ENCODE peak calls at places on chromosome 1, in four cellular contexts. V is ACHN, U is ecto neural progenitor cell, W is dorsolateral prefrontal cortex. K is an unnamed sample.

GRCh38 chr1:162310337-162310736 is 66.3 kb downstream of the SPATA46 start:
- DNase-seq in V (no peak), W (no peak), U (no peak), K (no peak)

GRCh38 chr1:210359255-210359654 is 30.6 kb downstream of the HHAT start:
- DNase-seq in U (no peak), W (no peak), V (no peak), K (no peak)

GRCh38 chr1:50416553-50417453 is 6.4 kb downstream of the DMRTA2 start:
- DNase-seq in V (no peak), U (peak; percentile 52), W (no peak), K (no peak)

GRCh38 chr1:3943123-3943431 is 43.0 kb upstream of the C1orf174 start:
- DNase-seq in V (no peak), U (no peak), W (no peak), K (no peak)

GRCh38 chr1:26838474-26839338 is 12.2 kb downstream of the ZDHHC18 start:
- DNase-seq in W (no peak), V (no peak), U (no peak), K (no peak)

GRCh38 chr1:155016231-155016831 is 13.7 kb downstream of the ZBTB7B start:
- DNase-seq in W (no peak), V (no peak), U (no peak), K (no peak)

GRCh38 chr1:234047113-234047512 is 142.6 kb downstream of the SLC35F3 start:
- DNase-seq in W (no peak), U (no peak), V (no peak), K (no peak)

GRCh38 chr1:205916541-205916940 is 26.7 kb downstream of the SLC26A9 start:
- DNase-seq in V (no peak), U (no peak), W (no peak), K (no peak)

GRCh38 chr1:56450004-56450666 is 129.2 kb downstream of the PLPP3 start:
- DNase-seq in W (no peak), V (no peak), U (no peak), K (no peak)